ENCODE peak calls at places on chromosomes 4 and X, in five cellular contexts. One of them, this sample, is unnamed.

GRCh38 chr4:26178874-26179273 is 141.9 kb upstream of the RBPJ start:
- DNase-seq in HepG2: no peak
- DNase-seq in K562: no peak
- DNase-seq in GM12878: no peak
- DNase-seq in SK-N-SH: no peak
- DNase-seq in this sample: no peak

GRCh38 chr4:78885598-78885997 is 53.6 kb downstream of the PAQR3 start:
- DNase-seq in GM12878: no peak
- DNase-seq in SK-N-SH: no peak
- DNase-seq in HepG2: no peak
- DNase-seq in K562: no peak
- DNase-seq in this sample: no peak

GRCh38 chr4:7673111-7673510 is 238.4 kb upstream of the PSAPL1 start:
- DNase-seq in GM12878: no peak
- DNase-seq in SK-N-SH: no peak
- DNase-seq in HepG2: peak
- DNase-seq in K562: no peak
- DNase-seq in this sample: peak

GRCh38 chr4:98474408-98474844 is 184.0 kb downstream of the TSPAN5 start:
- DNase-seq in SK-N-SH: no peak
- DNase-seq in GM12878: no peak
- DNase-seq in K562: no peak
- DNase-seq in HepG2: no peak
- DNase-seq in this sample: no peak

GRCh38 chr4:7750972-7751371 is 188.7 kb downstream of the AFAP1 start:
- DNase-seq in GM12878: no peak
- DNase-seq in HepG2: no peak
- DNase-seq in SK-N-SH: no peak
- DNase-seq in K562: no peak
- DNase-seq in this sample: no peak

GRCh38 chr4:183996868-183997267 is 91.8 kb downstream of the STOX2 start:
- DNase-seq in GM12878: no peak
- DNase-seq in HepG2: no peak
- DNase-seq in SK-N-SH: no peak
- DNase-seq in K562: no peak
- DNase-seq in this sample: no peak

GRCh38 chr4:8029689-8030088 is 90.0 kb upstream of the AFAP1 start:
- DNase-seq in HepG2: no peak
- DNase-seq in K562: peak
- DNase-seq in SK-N-SH: no peak
- DNase-seq in GM12878: no peak
- DNase-seq in this sample: no peak

GRCh38 chr4:653080-653821 is 20.8 kb downstream of the ATP5ME start:
- DNase-seq in K562: no peak
- DNase-seq in GM12878: no peak
- DNase-seq in SK-N-SH: no peak
- DNase-seq in HepG2: no peak
- DNase-seq in this sample: no peak

GRCh38 chr4:3655485-3656429 is 110.4 kb upstream of the ADRA2C start:
- DNase-seq in HepG2: no peak
- DNase-seq in GM12878: no peak
- DNase-seq in K562: no peak
- DNase-seq in SK-N-SH: no peak
- DNase-seq in this sample: no peak

GRCh38 chr4:26330186-26330787 is 9.5 kb downstream of the RBPJ start:
- DNase-seq in K562: peak
- DNase-seq in HepG2: peak
- DNase-seq in GM12878: no peak
- DNase-seq in SK-N-SH: peak
- DNase-seq in this sample: no peak

GRCh38 chrX:13120017-13120416 is 75.6 kb upstream of the FAM9C start:
- DNase-seq in GM12878: no peak
- DNase-seq in K562: no peak
- DNase-seq in SK-N-SH: no peak
- DNase-seq in HepG2: peak
- DNase-seq in this sample: no peak

GRCh38 chr4:70269674-70270073 is 27.3 kb downstream of the CSN3 start:
- DNase-seq in GM12878: no peak
- DNase-seq in SK-N-SH: peak
- DNase-seq in HepG2: peak
- DNase-seq in K562: no peak
- DNase-seq in this sample: no peak

DNA sequence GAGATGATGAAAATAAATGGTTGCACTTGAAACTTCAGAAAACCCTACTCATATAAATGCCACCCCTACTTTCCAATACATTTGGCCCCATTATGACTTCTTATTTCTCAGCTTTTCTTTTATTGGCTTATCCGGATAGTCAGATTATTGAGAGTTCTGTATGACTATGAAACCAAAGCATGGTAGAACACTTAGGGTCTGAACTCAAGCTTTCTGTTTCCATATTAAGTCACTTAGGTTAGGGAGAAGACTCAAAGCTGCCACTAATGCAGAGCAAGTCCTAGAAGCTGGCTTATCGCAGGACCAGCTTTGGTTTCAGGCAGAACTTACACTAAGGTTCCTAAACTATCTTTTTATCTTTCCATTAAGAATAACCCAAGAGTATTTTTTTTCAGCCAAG is 229.9 kb upstream of the CPEB2 start:
- DNase-seq in K562: no peak
- DNase-seq in HepG2: no peak
- DNase-seq in GM12878: no peak
- DNase-seq in SK-N-SH: no peak
- DNase-seq in this sample: no peak
- H3K4me3 ChIP-seq in K562: no peak
- H3K4me3 ChIP-seq in HepG2: no peak
- H3K4me3 ChIP-seq in GM12878: no peak
- H3K4me3 ChIP-seq in SK-N-SH: no peak
- H3K4me3 ChIP-seq in this sample: no peak

DNA sequence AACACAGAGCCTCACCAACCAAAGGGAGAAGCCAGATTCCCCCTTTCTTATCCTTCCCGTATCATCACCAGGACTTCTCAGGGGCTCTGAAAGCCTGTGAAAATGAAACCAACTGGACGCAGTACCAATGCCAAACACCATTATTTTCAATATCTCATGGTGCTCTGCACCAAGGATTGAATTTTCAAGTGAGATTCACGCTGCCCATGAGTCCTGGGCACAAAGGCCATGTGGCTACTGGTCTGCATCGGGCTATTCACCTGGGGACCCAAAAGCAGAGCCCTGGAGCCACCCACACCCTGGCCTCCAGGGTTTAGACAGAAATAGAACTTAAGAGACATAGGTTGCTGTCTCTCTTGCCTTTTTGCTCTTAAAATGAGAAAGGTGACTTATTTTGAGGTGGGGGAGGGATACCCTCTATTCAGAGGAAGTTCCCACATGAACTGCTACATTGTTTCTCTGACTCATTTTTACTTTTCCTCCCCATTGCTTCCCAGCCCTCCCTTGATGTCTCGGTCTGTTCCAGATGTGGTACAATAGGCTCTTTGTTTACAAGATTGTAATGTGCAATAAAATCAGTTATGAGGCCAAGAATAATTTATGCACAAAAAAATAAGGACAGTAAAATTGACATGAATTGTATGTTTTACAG is 55.4 kb downstream of the MAML3 start:
- DNase-seq in K562: no peak
- DNase-seq in GM12878: no peak
- DNase-seq in SK-N-SH: no peak
- DNase-seq in HepG2: no peak
- DNase-seq in this sample: no peak
- TF ChIP-seq GABPA in K562: no peak
- TF ChIP-seq GABPA in GM12878: no peak
- TF ChIP-seq GABPA in SK-N-SH: no peak
- TF ChIP-seq GABPA in HepG2: no peak
- TF ChIP-seq GABPA in this sample: no peak

DNA sequence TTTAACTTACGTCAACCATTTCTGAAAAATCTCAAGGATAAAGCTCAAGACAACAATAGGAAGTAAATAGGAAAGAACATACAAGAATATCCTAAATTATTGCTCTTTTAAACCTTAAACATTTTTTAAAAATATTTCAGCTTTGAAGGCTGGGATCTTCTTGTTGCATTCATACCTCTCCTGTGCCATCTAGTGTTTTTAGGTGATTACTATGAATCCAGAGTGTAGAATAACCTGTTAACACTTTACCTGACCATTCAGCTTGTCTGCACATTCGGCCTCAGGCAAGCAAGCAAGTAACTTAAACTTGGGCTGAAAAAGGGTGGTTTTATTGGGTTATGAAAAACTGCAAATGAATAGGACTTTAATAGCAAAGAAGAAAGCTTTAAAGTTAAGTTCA is 507.8 kb upstream of the INTU start:
- DNase-seq in HepG2: peak
- DNase-seq in GM12878: no peak
- DNase-seq in SK-N-SH: no peak
- DNase-seq in K562: no peak
- DNase-seq in this sample: no peak
- TF ChIP-seq REST in HepG2: no peak
- TF ChIP-seq REST in GM12878: no peak
- TF ChIP-seq REST in SK-N-SH: no peak
- TF ChIP-seq REST in K562: no peak
- TF ChIP-seq REST in this sample: no peak

GRCh38 chr4:75525108-75525507 is 10.8 kb downstream of the THAP6 start:
- DNase-seq in GM12878: no peak
- DNase-seq in SK-N-SH: no peak
- DNase-seq in K562: no peak
- DNase-seq in HepG2: no peak
- DNase-seq in this sample: no peak

GRCh38 chr4:75527482-75527881 is 13.2 kb downstream of the THAP6 start:
- DNase-seq in GM12878: no peak
- DNase-seq in K562: no peak
- DNase-seq in SK-N-SH: no peak
- DNase-seq in HepG2: no peak
- DNase-seq in this sample: no peak

DNA sequence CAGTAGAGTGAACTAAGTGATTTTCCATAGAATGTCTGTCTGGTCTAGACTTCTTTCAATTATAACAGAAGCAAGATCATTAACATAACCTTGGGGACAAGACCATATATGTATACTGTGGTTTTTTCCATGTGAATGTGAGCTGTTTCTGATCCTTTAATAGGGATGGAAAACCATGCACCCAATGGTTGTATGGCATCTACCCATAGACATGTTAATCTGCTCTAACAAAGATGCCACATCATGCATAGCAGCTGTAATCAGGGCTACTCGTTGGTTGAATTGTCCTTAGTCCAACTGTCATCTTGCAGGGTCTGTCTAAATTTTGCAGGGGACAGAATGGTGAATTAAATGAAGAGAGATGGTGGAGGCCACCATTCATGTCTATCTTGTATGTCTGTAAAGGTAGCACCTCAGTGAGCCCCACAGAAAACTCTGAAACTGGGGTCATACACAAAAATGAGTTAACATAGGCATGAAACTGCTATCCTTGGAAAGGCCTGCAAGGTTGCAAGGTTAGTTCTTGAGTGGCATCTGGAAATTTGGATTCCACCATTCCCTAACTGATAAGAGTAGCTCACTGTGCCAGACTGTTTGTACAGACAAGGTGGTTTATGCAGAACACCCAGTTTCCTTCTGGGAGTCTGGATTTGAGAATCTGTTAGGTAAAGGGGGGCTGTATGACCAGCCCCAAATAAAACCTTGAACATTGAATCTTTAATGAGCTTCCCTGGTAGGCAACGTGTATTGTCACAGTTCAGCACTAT is 16.5 kb downstream of the THAP6 start:
- DNase-seq in HepG2: no peak
- DNase-seq in SK-N-SH: no peak
- DNase-seq in GM12878: no peak
- DNase-seq in K562: no peak
- DNase-seq in this sample: no peak
- H3K4me3 ChIP-seq in HepG2: no peak
- H3K4me3 ChIP-seq in SK-N-SH: no peak
- H3K4me3 ChIP-seq in GM12878: no peak
- H3K4me3 ChIP-seq in K562: no peak
- H3K4me3 ChIP-seq in this sample: no peak

GRCh38 chrX:47608130-47608810 is 11.4 kb downstream of the SYN1 start:
- DNase-seq in K562: peak
- DNase-seq in SK-N-SH: no peak
- DNase-seq in GM12878: no peak
- DNase-seq in HepG2: no peak
- DNase-seq in this sample: no peak

GRCh38 chrX:47607091-47607490 is 12.6 kb downstream of the SYN1 start:
- DNase-seq in HepG2: no peak
- DNase-seq in GM12878: no peak
- DNase-seq in K562: no peak
- DNase-seq in SK-N-SH: no peak
- DNase-seq in this sample: no peak

GRCh38 chrX:47610506-47610905 is 9.2 kb downstream of the SYN1 start:
- DNase-seq in HepG2: no peak
- DNase-seq in SK-N-SH: no peak
- DNase-seq in K562: no peak
- DNase-seq in GM12878: no peak
- DNase-seq in this sample: no peak

DNA sequence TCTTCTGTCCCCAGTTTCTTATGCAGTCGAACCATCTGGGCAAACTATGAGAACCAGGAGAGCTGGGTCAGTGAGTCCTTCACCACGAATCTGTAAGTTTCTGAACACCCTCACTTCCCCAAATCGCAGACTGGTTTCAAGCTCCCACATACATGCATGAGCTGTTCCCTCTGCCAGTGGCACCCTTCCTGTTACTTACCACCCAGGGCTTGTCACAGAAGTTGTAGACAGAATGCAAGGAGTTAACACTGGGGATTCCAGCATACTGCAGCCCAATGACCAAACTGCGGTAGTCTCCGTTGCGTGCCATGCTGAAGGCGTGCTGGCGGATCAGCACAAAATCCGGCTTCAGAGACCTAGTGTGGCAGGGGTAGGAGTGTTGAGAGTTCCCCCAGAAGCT is 14.6 kb downstream of the SYN1 start:
- DNase-seq in SK-N-SH: no peak
- DNase-seq in K562: no peak
- DNase-seq in HepG2: no peak
- DNase-seq in GM12878: no peak
- DNase-seq in this sample: no peak
- TF ChIP-seq GABPA in SK-N-SH: no peak
- TF ChIP-seq GABPA in K562: no peak
- TF ChIP-seq GABPA in HepG2: no peak
- TF ChIP-seq GABPA in GM12878: no peak
- TF ChIP-seq GABPA in this sample: no peak

This sample was measured in HL-60.